ENCODE peak calls at places on chromosome 2, in eight cellular contexts. V is left kidney, X is H54, G is NCI-H1105, U is 8988T, E is dorsolateral prefrontal cortex, H is PC-9, Z is fibroblast of the conjunctiva. C is an unnamed sample.

GRCh38 chr2:25056391-25056821 is 14.5 kb downstream of the EFR3B start:
- DNase-seq in G (no peak), H (no peak), V (peak), X (no peak), Z (no peak), E (no peak), U (no peak), C (no peak)

GRCh38 chr2:236338495-236339184 is 74.4 kb upstream of the ASB18 start:
- DNase-seq in Z (no peak), E (peak), U (no peak), H (no peak), X (no peak), G (no peak), V (peak), C (no peak)

GRCh38 chr2:181165199-181165868 is 184.9 kb downstream of the UBE2E3 start:
- DNase-seq in E (no peak), G (no peak), U (no peak), Z (no peak), V (no peak), H (no peak), X (no peak), C (no peak)

GRCh38 chr2:7430869-7431641 is 513.8 kb downstream of the RNF144A start:
- DNase-seq in Z (no peak), X (no peak), G (no peak), V (peak), E (no peak), U (no peak), H (no peak), C (peak)

GRCh38 chr2:88005776-88006175 is 10.6 kb downstream of the RNU2-63P start:
- DNase-seq in H (no peak), G (no peak), Z (no peak), X (no peak), U (no peak), V (no peak), E (no peak), C (no peak)

GRCh38 chr2:159798376-159798724 is 342 bp upstream of the CD302 start:
- DNase-seq in U (no peak), V (no peak), Z (no peak), E (no peak), H (no peak), X (no peak), G (no peak), C (no peak)

GRCh38 chr2:239312741-239313246 is 88.0 kb downstream of the HDAC4 start:
- DNase-seq in H (no peak), V (no peak), U (no peak), Z (no peak), X (no peak), G (no peak), E (peak), C (no peak)

GRCh38 chr2:25380023-25380422 is 38.3 kb upstream of the DNMT3A start:
- DNase-seq in G (no peak), V (no peak), U (no peak), H (no peak), Z (no peak), X (no peak), E (no peak), C (peak)

GRCh38 chr2:224027070-224027469 is 12.0 kb downstream of the SERPINE2 start:
- DNase-seq in U (no peak), X (no peak), V (no peak), Z (no peak), G (no peak), H (no peak), E (no peak), C (no peak)

GRCh38 chr2:127810156-127810636 is 775 bp downstream of the WDR33 start:
- DNase-seq in E (no peak), X (no peak), H (peak), U (no peak), Z (no peak), G (no peak), V (peak), C (no peak)

GRCh38 chr2:15865923-15866322 is 74.4 kb upstream of the MYCN start:
- DNase-seq in E (no peak), Z (no peak), H (no peak), G (no peak), V (no peak), U (no peak), X (no peak), C (no peak)

GRCh38 chr2:139721454-139721995 is 941.3 kb upstream of the NXPH2 start:
- DNase-seq in X (no peak), V (peak), U (no peak), H (no peak), E (peak), G (no peak), Z (no peak), C (no peak)

GRCh38 chr2:44578401-44579135 is 216.8 kb downstream of the CAMKMT start:
- DNase-seq in Z (no peak), H (peak), G (no peak), V (no peak), E (no peak), X (no peak), U (no peak), C (no peak)

GRCh38 chr2:162253435-162253834 is 10.2 kb upstream of the FAP start:
- DNase-seq in U (no peak), H (no peak), G (no peak), Z (no peak), E (peak), V (no peak), X (no peak), C (no peak)

GRCh38 chr2:7084601-7085000 is 167.4 kb downstream of the RNF144A start:
- DNase-seq in E (no peak), Z (no peak), V (no peak), U (no peak), H (no peak), X (no peak), G (no peak), C (no peak)

GRCh38 chr2:28280576-28280975 is 112.1 kb upstream of the FOSL2 start:
- DNase-seq in G (no peak), H (peak), Z (no peak), V (peak), U (no peak), X (no peak), E (no peak), C (no peak)

GRCh38 chr2:216142540-216142939 is 33.4 kb downstream of the XRCC5 start:
- DNase-seq in U (no peak), V (no peak), E (no peak), X (no peak), G (no peak), H (no peak), Z (peak), C (no peak)

GRCh38 chr2:3091696-3092095 is 285.9 kb downstream of the EIPR1 start:
- DNase-seq in Z (no peak), X (no peak), E (no peak), V (no peak), G (no peak), H (no peak), U (no peak), C (no peak)

GRCh38 chr2:236768393-236769140 is 198.9 kb downstream of the ACKR3 start:
- DNase-seq in E (no peak), X (no peak), U (no peak), G (no peak), H (no peak), V (no peak), Z (peak), C (peak)

GRCh38 chr2:239858179-239858578 is 167.0 kb downstream of the NDUFA10 start:
- DNase-seq in X (no peak), H (no peak), E (no peak), U (no peak), Z (no peak), V (peak), G (no peak), C (no peak)

GRCh38 chr2:15769235-15769634 is 171.1 kb upstream of the MYCN start:
- DNase-seq in U (no peak), H (no peak), X (no peak), V (no peak), Z (no peak), G (no peak), E (no peak), C (no peak)

GRCh38 chr2:96771792-96772618 is 11.3 kb downstream of the CNNM4 start:
- DNase-seq in V (peak), G (no peak), Z (no peak), H (peak), U (no peak), E (no peak), X (no peak), C (no peak)

GRCh38 chr2:10254373-10255188 is 48.1 kb upstream of the HPCAL1 start:
- DNase-seq in E (no peak), X (peak), Z (no peak), U (no peak), V (no peak), H (peak), G (no peak), C (peak)

GRCh38 chr2:146579154-146579930 is 1265.5 kb upstream of the ACVR2A start:
- DNase-seq in X (peak), G (no peak), U (peak), H (peak), V (no peak), E (no peak), Z (peak), C (no peak)

GRCh38 chr2:795245-796041 is 118.2 kb upstream of the TMEM18 start:
- DNase-seq in Z (no peak), V (peak), H (no peak), G (no peak), U (no peak), X (no peak), E (no peak), C (peak)

GRCh38 chr2:61862085-61862484 is 8.2 kb upstream of the FAM161A start:
- DNase-seq in U (no peak), X (no peak), Z (no peak), H (no peak), G (no peak), V (no peak), E (no peak), C (no peak)

GRCh38 chr2:176130153-176130916 is 830 bp downstream of the HOXD8 start:
- DNase-seq in E (no peak), V (peak), U (no peak), H (no peak), X (peak), G (no peak), Z (no peak), C (no peak)

C was measured in lower leg skin.